ENCODE peak calls at places on chromosome 20, in four cellular contexts. One of them, this sample, is unnamed.

GRCh38 chr20:51012357-51012756 is 10.6 kb downstream of the KCNG1 start:
- DNase-seq in RWPE1: no peak
- DNase-seq in left cardiac atrium: no peak
- DNase-seq in NCI-H446 treated with DMSO at 0.1 percent for 48 hours: no peak
- DNase-seq in this sample: no peak

GRCh38 chr20:8664778-8665177 is 404.1 kb upstream of the PLCB4 start:
- DNase-seq in RWPE1: no peak
- DNase-seq in left cardiac atrium: no peak
- DNase-seq in NCI-H446 treated with DMSO at 0.1 percent for 48 hours: no peak
- DNase-seq in this sample: no peak

GRCh38 chr20:23667666-23668065 is 21.2 kb downstream of the CST4 start:
- DNase-seq in RWPE1: no peak
- DNase-seq in left cardiac atrium: no peak
- DNase-seq in NCI-H446 treated with DMSO at 0.1 percent for 48 hours: no peak
- DNase-seq in this sample: no peak

GRCh38 chr20:44683263-44684046 is 31.7 kb upstream of the CCN5 start:
- DNase-seq in RWPE1: peak
- DNase-seq in left cardiac atrium: no peak
- DNase-seq in NCI-H446 treated with DMSO at 0.1 percent for 48 hours: no peak
- DNase-seq in this sample: peak

GRCh38 chr20:32877507-32877906 is 18.8 kb downstream of the EFCAB8 start:
- DNase-seq in RWPE1: no peak
- DNase-seq in left cardiac atrium: no peak
- DNase-seq in NCI-H446 treated with DMSO at 0.1 percent for 48 hours: no peak
- DNase-seq in this sample: no peak

GRCh38 chr20:15992564-15992963 is 580.7 kb downstream of the KIF16B start:
- DNase-seq in RWPE1: no peak
- DNase-seq in left cardiac atrium: no peak
- DNase-seq in NCI-H446 treated with DMSO at 0.1 percent for 48 hours: no peak
- DNase-seq in this sample: no peak

GRCh38 chr20:62063981-62064787 is 1.5 kb downstream of the TAF4 start:
- DNase-seq in RWPE1: peak
- DNase-seq in left cardiac atrium: peak
- DNase-seq in NCI-H446 treated with DMSO at 0.1 percent for 48 hours: no peak
- DNase-seq in this sample: no peak

GRCh38 chr20:9068896-9069663 is at the start of gene PLCB4:
- DNase-seq in RWPE1: peak
- DNase-seq in left cardiac atrium: peak
- DNase-seq in NCI-H446 treated with DMSO at 0.1 percent for 48 hours: peak
- DNase-seq in this sample: no peak

GRCh38 chr20:44211177-44212039 is 837 bp upstream of the OSER1 start:
- DNase-seq in RWPE1: no peak
- DNase-seq in left cardiac atrium: no peak
- DNase-seq in NCI-H446 treated with DMSO at 0.1 percent for 48 hours: no peak
- DNase-seq in this sample: no peak

GRCh38 chr20:17751640-17752039 is 51.9 kb downstream of the BANF2 start:
- DNase-seq in RWPE1: no peak
- DNase-seq in left cardiac atrium: no peak
- DNase-seq in NCI-H446 treated with DMSO at 0.1 percent for 48 hours: no peak
- DNase-seq in this sample: no peak

GRCh38 chr20:49543071-49543857 is 24.7 kb downstream of the PTGIS start:
- DNase-seq in RWPE1: no peak
- DNase-seq in left cardiac atrium: no peak
- DNase-seq in NCI-H446 treated with DMSO at 0.1 percent for 48 hours: no peak
- DNase-seq in this sample: no peak